ENCODE peak calls at places on chromosomes 11 and 22, in nine cellular contexts. One of them, this sample, is unnamed.

GRCh38 chr22:32818446-32819115 is 17.1 kb downstream of the TIMP3 start:
- DNase-seq in mammary epithelial cell: no peak
- DNase-seq in kidney: no peak
- DNase-seq in NB4: no peak
- DNase-seq in AG09309: no peak
- DNase-seq in upper lobe of right lung: no peak
- DNase-seq in K562: no peak
- DNase-seq in cardiac muscle cell: no peak
- DNase-seq in endothelial cell: no peak
- DNase-seq in this sample: no peak

GRCh38 chr11:64444838-64445441 is 86.0 kb downstream of the RPS6KA4 start:
- DNase-seq in K562: peak
- DNase-seq in mammary epithelial cell: peak
- DNase-seq in NB4: peak
- DNase-seq in endothelial cell: no peak
- DNase-seq in kidney: no peak
- DNase-seq in AG09309: no peak
- DNase-seq in upper lobe of right lung: no peak
- DNase-seq in cardiac muscle cell: peak
- DNase-seq in this sample: no peak

GRCh38 chr11:65156926-65157325 is 13.1 kb upstream of the SPDYC start:
- DNase-seq in cardiac muscle cell: no peak
- DNase-seq in NB4: no peak
- DNase-seq in kidney: peak
- DNase-seq in K562: no peak
- DNase-seq in AG09309: no peak
- DNase-seq in mammary epithelial cell: no peak
- DNase-seq in upper lobe of right lung: no peak
- DNase-seq in endothelial cell: no peak
- DNase-seq in this sample: no peak

GRCh38 chr22:19871023-19871844 is 16.6 kb upstream of the GNB1L start:
- DNase-seq in kidney: peak
- DNase-seq in endothelial cell: no peak
- DNase-seq in mammary epithelial cell: no peak
- DNase-seq in NB4: no peak
- DNase-seq in upper lobe of right lung: peak
- DNase-seq in AG09309: no peak
- DNase-seq in cardiac muscle cell: no peak
- DNase-seq in K562: no peak
- DNase-seq in this sample: peak

GRCh38 chr11:100681064-100681502 is 6.0 kb upstream of the ARHGAP42 start:
- DNase-seq in kidney: no peak
- DNase-seq in upper lobe of right lung: peak
- DNase-seq in K562: peak
- DNase-seq in cardiac muscle cell: peak
- DNase-seq in endothelial cell: no peak
- DNase-seq in AG09309: no peak
- DNase-seq in mammary epithelial cell: peak
- DNase-seq in NB4: peak
- DNase-seq in this sample: no peak

GRCh38 chr11:16043617-16044016 is 312.7 kb downstream of the SOX6 start:
- DNase-seq in kidney: no peak
- DNase-seq in AG09309: no peak
- DNase-seq in upper lobe of right lung: no peak
- DNase-seq in NB4: no peak
- DNase-seq in cardiac muscle cell: no peak
- DNase-seq in endothelial cell: no peak
- DNase-seq in mammary epithelial cell: no peak
- DNase-seq in K562: no peak
- DNase-seq in this sample: no peak

GRCh38 chr11:17633987-17634775 is 85.2 kb upstream of the MYOD1 start:
- DNase-seq in mammary epithelial cell: no peak
- DNase-seq in AG09309: no peak
- DNase-seq in endothelial cell: no peak
- DNase-seq in K562: no peak
- DNase-seq in cardiac muscle cell: no peak
- DNase-seq in NB4: no peak
- DNase-seq in upper lobe of right lung: peak
- DNase-seq in kidney: no peak
- DNase-seq in this sample: no peak

GRCh38 chr11:2077061-2077802 is 62.0 kb downstream of the IGF2 start:
- DNase-seq in cardiac muscle cell: peak
- DNase-seq in upper lobe of right lung: no peak
- DNase-seq in mammary epithelial cell: peak
- DNase-seq in NB4: no peak
- DNase-seq in endothelial cell: no peak
- DNase-seq in kidney: no peak
- DNase-seq in AG09309: no peak
- DNase-seq in K562: no peak
- DNase-seq in this sample: no peak

GRCh38 chr11:25737071-25737675 is 594.8 kb upstream of the ANO3 start:
- DNase-seq in mammary epithelial cell: no peak
- DNase-seq in kidney: no peak
- DNase-seq in AG09309: no peak
- DNase-seq in K562: no peak
- DNase-seq in cardiac muscle cell: no peak
- DNase-seq in NB4: no peak
- DNase-seq in upper lobe of right lung: no peak
- DNase-seq in endothelial cell: no peak
- DNase-seq in this sample: no peak

GRCh38 chr22:20972014-20972797 is 5.2 kb downstream of the AIFM3 start:
- DNase-seq in kidney: no peak
- DNase-seq in mammary epithelial cell: no peak
- DNase-seq in upper lobe of right lung: no peak
- DNase-seq in AG09309: no peak
- DNase-seq in cardiac muscle cell: no peak
- DNase-seq in K562: peak
- DNase-seq in endothelial cell: no peak
- DNase-seq in NB4: no peak
- DNase-seq in this sample: no peak

GRCh38 chr22:44707752-44708151 is 5.7 kb downstream of the PRR5 start:
- DNase-seq in mammary epithelial cell: peak
- DNase-seq in upper lobe of right lung: no peak
- DNase-seq in kidney: no peak
- DNase-seq in K562: no peak
- DNase-seq in AG09309: peak
- DNase-seq in endothelial cell: no peak
- DNase-seq in cardiac muscle cell: no peak
- DNase-seq in NB4: no peak
- DNase-seq in this sample: no peak

GRCh38 chr11:132994038-132994502 is 538.2 kb downstream of the OPCML start:
- DNase-seq in AG09309: no peak
- DNase-seq in endothelial cell: no peak
- DNase-seq in cardiac muscle cell: no peak
- DNase-seq in NB4: no peak
- DNase-seq in kidney: no peak
- DNase-seq in K562: no peak
- DNase-seq in upper lobe of right lung: no peak
- DNase-seq in mammary epithelial cell: no peak
- DNase-seq in this sample: no peak

GRCh38 chr11:13287026-13287425 is 9.4 kb downstream of the BMAL1 start:
- DNase-seq in cardiac muscle cell: no peak
- DNase-seq in upper lobe of right lung: no peak
- DNase-seq in endothelial cell: no peak
- DNase-seq in K562: no peak
- DNase-seq in kidney: no peak
- DNase-seq in AG09309: no peak
- DNase-seq in NB4: no peak
- DNase-seq in mammary epithelial cell: no peak
- DNase-seq in this sample: no peak

DNA sequence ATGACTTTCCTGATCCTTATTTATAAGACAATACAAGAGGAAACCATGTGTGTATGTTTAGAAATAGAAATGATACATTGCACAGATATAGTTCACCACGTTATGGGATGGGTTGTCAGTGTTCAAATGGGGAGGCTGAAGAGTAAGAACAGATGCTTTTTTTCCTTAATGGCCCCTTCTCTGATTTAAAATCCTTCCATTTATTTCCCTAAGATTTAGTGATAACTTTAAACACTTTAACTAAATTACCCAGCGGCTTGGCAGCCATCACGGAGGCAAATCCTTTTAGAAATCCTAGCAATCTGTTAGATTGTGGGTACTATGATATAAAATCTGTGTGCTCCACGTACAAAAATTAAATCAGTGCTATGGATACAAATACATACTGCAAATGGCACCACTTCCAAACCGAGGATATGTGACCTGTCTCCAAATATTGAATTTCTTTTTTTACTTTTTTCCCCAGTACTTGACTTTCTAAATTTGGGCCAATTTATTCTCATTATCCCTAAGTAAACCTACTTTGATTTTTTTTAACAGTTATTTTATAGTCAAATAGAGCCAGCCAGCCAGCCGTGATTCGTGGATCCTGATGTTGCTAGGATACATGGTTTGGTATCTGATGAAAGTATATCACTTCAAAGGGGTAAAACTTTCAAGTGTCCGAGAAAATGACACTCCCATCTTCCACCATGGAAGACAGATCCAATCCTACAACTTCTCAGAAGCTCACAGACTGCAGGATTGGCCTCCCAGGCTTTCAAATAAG is 46.1 kb downstream of the BDNF start:
- DNase-seq in upper lobe of right lung: no peak
- DNase-seq in K562: no peak
- DNase-seq in AG09309: no peak
- DNase-seq in NB4: no peak
- DNase-seq in mammary epithelial cell: no peak
- DNase-seq in cardiac muscle cell: no peak
- DNase-seq in kidney: no peak
- DNase-seq in endothelial cell: no peak
- DNase-seq in this sample: no peak
- TF ChIP-seq CTCF in upper lobe of right lung: no peak
- TF ChIP-seq CTCF in K562: no peak
- TF ChIP-seq CTCF in AG09309: no peak
- TF ChIP-seq CTCF in NB4: no peak
- TF ChIP-seq CTCF in mammary epithelial cell: no peak
- TF ChIP-seq CTCF in cardiac muscle cell: no peak
- TF ChIP-seq CTCF in kidney: no peak
- TF ChIP-seq CTCF in endothelial cell: no peak
- TF ChIP-seq CTCF in this sample: no peak

GRCh38 chr22:28774378-28774777 is 1.9 kb downstream of the CCDC117 start:
- DNase-seq in K562: no peak
- DNase-seq in endothelial cell: no peak
- DNase-seq in mammary epithelial cell: no peak
- DNase-seq in AG09309: no peak
- DNase-seq in upper lobe of right lung: no peak
- DNase-seq in NB4: no peak
- DNase-seq in kidney: peak
- DNase-seq in cardiac muscle cell: no peak
- DNase-seq in this sample: no peak

GRCh38 chr22:28771195-28771791 is 1.2 kb upstream of the CCDC117 start:
- DNase-seq in mammary epithelial cell: peak
- DNase-seq in kidney: no peak
- DNase-seq in K562: no peak
- DNase-seq in upper lobe of right lung: no peak
- DNase-seq in endothelial cell: no peak
- DNase-seq in AG09309: no peak
- DNase-seq in cardiac muscle cell: no peak
- DNase-seq in NB4: no peak
- DNase-seq in this sample: no peak

GRCh38 chr22:28773461-28773867 is 969 bp downstream of the CCDC117 start:
- DNase-seq in upper lobe of right lung: no peak
- DNase-seq in cardiac muscle cell: peak
- DNase-seq in K562: no peak
- DNase-seq in kidney: no peak
- DNase-seq in AG09309: no peak
- DNase-seq in endothelial cell: no peak
- DNase-seq in NB4: peak
- DNase-seq in mammary epithelial cell: peak
- DNase-seq in this sample: no peak

GRCh38 chr22:28769394-28770085 is 3.0 kb upstream of the CCDC117 start:
- DNase-seq in AG09309: no peak
- DNase-seq in cardiac muscle cell: no peak
- DNase-seq in mammary epithelial cell: no peak
- DNase-seq in kidney: no peak
- DNase-seq in upper lobe of right lung: no peak
- DNase-seq in K562: no peak
- DNase-seq in NB4: no peak
- DNase-seq in endothelial cell: no peak
- DNase-seq in this sample: no peak

DNA sequence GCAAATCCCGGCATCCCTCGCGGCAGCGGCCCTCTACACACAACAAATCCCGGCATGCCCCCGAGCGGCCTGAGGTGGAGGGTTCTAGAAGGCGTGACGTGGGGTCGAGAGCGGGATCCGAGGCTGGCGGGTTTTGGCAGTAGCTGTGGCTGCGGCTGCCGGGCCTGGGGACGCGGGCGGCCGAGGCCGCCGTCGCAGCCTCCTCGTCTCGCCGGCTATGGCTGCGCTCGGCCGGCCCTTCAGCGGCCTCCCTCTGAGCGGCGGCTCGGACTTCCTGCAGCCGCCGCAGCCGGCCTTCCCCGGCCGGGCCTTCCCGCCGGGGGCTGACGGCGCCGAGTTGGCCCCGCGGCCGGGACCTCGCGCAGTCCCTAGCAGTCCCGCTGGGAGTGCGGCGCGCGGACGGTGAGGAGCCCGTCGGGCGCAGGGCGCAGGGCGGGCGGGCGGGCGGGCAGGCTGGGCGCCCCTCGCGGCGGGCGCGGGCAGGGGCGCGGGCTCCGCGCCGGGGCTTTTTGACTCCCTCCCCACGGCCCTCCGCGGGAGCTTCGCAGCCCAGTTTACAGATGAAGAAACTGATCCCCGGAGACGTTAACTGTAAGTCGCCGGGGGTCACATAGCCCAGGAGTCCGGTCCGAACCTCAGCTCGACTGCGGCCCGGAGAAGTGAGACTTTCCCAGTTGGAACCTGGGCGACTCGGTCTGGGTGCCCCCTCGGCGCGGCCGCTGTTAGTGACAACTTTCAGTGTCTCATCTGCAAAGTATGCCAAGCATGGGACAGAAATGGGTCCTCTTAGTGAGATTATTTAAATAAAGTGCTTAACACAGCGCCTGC is at the start of gene CCDC117:
- DNase-seq in kidney: peak
- DNase-seq in mammary epithelial cell: peak
- DNase-seq in upper lobe of right lung: peak
- DNase-seq in NB4: peak
- DNase-seq in AG09309: peak
- DNase-seq in cardiac muscle cell: peak
- DNase-seq in K562: peak
- DNase-seq in endothelial cell: peak
- DNase-seq in this sample: peak
- TF ChIP-seq CTCF in kidney: peak
- TF ChIP-seq CTCF in mammary epithelial cell: peak
- TF ChIP-seq CTCF in upper lobe of right lung: peak
- TF ChIP-seq CTCF in NB4: peak
- TF ChIP-seq CTCF in AG09309: no peak
- TF ChIP-seq CTCF in cardiac muscle cell: peak
- TF ChIP-seq CTCF in K562: peak
- TF ChIP-seq CTCF in endothelial cell: peak
- TF ChIP-seq CTCF in this sample: no peak

GRCh38 chr11:115334932-115335788 is 169.1 kb downstream of the CADM1 start:
- DNase-seq in kidney: no peak
- DNase-seq in endothelial cell: no peak
- DNase-seq in cardiac muscle cell: peak
- DNase-seq in upper lobe of right lung: no peak
- DNase-seq in AG09309: peak
- DNase-seq in K562: peak
- DNase-seq in NB4: peak
- DNase-seq in mammary epithelial cell: peak
- DNase-seq in this sample: no peak
- TF ChIP-seq CTCF in kidney: peak
- TF ChIP-seq CTCF in endothelial cell: peak
- TF ChIP-seq CTCF in cardiac muscle cell: peak
- TF ChIP-seq CTCF in upper lobe of right lung: peak
- TF ChIP-seq CTCF in AG09309: peak
- TF ChIP-seq CTCF in K562: peak
- TF ChIP-seq CTCF in NB4: peak
- TF ChIP-seq CTCF in mammary epithelial cell: peak
- TF ChIP-seq CTCF in this sample: no peak

GRCh38 chr11:75826463-75827220 is 11.6 kb downstream of the UVRAG start:
- DNase-seq in NB4: no peak
- DNase-seq in upper lobe of right lung: no peak
- DNase-seq in endothelial cell: no peak
- DNase-seq in cardiac muscle cell: peak
- DNase-seq in AG09309: no peak
- DNase-seq in mammary epithelial cell: peak
- DNase-seq in kidney: no peak
- DNase-seq in K562: no peak
- DNase-seq in this sample: no peak
- TF ChIP-seq CTCF in NB4: no peak
- TF ChIP-seq CTCF in upper lobe of right lung: no peak
- TF ChIP-seq CTCF in endothelial cell: no peak
- TF ChIP-seq CTCF in cardiac muscle cell: no peak
- TF ChIP-seq CTCF in AG09309: no peak
- TF ChIP-seq CTCF in mammary epithelial cell: no peak
- TF ChIP-seq CTCF in kidney: no peak
- TF ChIP-seq CTCF in K562: no peak
- TF ChIP-seq CTCF in this sample: no peak